ENCODE peak calls at places on chromosomes 6 and 20, in six cellular contexts. B is prostate gland, C is sciatic nerve, Q is SK-MEL-5, J is GM20000, U is T-helper 17 cell. I is an unnamed sample.

GRCh38 chr6:116682334-116682712 is 1.3 kb downstream of the KPNA5 start:
- DNase-seq in C (no peak), B (no peak), Q (no peak), U (no peak), J (peak), I (no peak)

GRCh38 chr6:130293800-130294199 is 71.0 kb upstream of the SAMD3 start:
- DNase-seq in C (no peak), B (peak), Q (peak), J (peak), U (peak), I (no peak)

GRCh38 chr6:77368660-77369313 is 94.5 kb downstream of the HTR1B start:
- DNase-seq in J (no peak), B (no peak), Q (peak), C (no peak), U (no peak), I (no peak)

GRCh38 chr20:3406481-3407425 is 716 bp downstream of the DNAAF9 start:
- DNase-seq in U (no peak), C (no peak), Q (peak), B (peak), J (peak), I (no peak)

GRCh38 chr20:49541733-49542513 is 26.0 kb downstream of the PTGIS start:
- DNase-seq in U (peak), C (peak), Q (peak), J (peak), B (peak), I (no peak)

GRCh38 chr20:61056136-61056535 is 195.9 kb upstream of the CDH4 start:
- DNase-seq in B (no peak), J (no peak), Q (no peak), C (no peak), U (no peak), I (peak)

GRCh38 chr6:154404791-154405400 is 48.3 kb upstream of the IPCEF1 start:
- DNase-seq in J (no peak), C (no peak), Q (no peak), U (no peak), B (no peak), I (no peak)

GRCh38 chr20:44716309-44717106 is 1.3 kb downstream of the CCN5 start:
- DNase-seq in B (no peak), U (no peak), Q (no peak), C (peak), J (no peak), I (peak)

GRCh38 chr20:38748863-38749153 is 548 bp downstream of the ACTR5 start:
- DNase-seq in C (no peak), Q (no peak), U (peak), J (peak), B (peak), I (no peak)

I was measured in RWPE2.